ENCODE peak calls at places on chromosomes 13 and 19, in nine cellular contexts. One of them, this sample, is unnamed.

GRCh38 chr19:48279747-48280146 is 9.9 kb downstream of the ZNF114 start:
- DNase-seq in A549: no peak
- DNase-seq in Peyer's patch: no peak
- DNase-seq in esophagus muscularis mucosa: no peak
- DNase-seq in body of pancreas: no peak
- DNase-seq in transverse colon: no peak
- DNase-seq in stomach: no peak
- DNase-seq in esophagus squamous epithelium: no peak
- DNase-seq in gastrocnemius medialis: no peak
- DNase-seq in this sample: no peak

GRCh38 chr13:51814825-51815650 is 11.1 kb upstream of the DHRS12 start:
- DNase-seq in A549: peak; percentile 45
- DNase-seq in Peyer's patch: peak; percentile 71
- DNase-seq in esophagus muscularis mucosa: no peak
- DNase-seq in body of pancreas: peak; percentile 76
- DNase-seq in transverse colon: peak; percentile 83
- DNase-seq in stomach: peak; percentile 78
- DNase-seq in esophagus squamous epithelium: no peak
- DNase-seq in gastrocnemius medialis: no peak
- DNase-seq in this sample: peak; percentile 70

GRCh38 chr13:99975626-99976025 is 4.1 kb upstream of the ZIC5 start:
- DNase-seq in A549: no peak
- DNase-seq in Peyer's patch: peak; percentile 10
- DNase-seq in esophagus muscularis mucosa: no peak
- DNase-seq in body of pancreas: no peak
- DNase-seq in transverse colon: no peak
- DNase-seq in stomach: peak; percentile 10
- DNase-seq in esophagus squamous epithelium: no peak
- DNase-seq in gastrocnemius medialis: no peak
- DNase-seq in this sample: no peak

GRCh38 chr13:110616103-110617101 is 1.1 kb downstream of the NAXD start:
- DNase-seq in A549: peak; percentile 36
- DNase-seq in Peyer's patch: peak; percentile 41
- DNase-seq in esophagus muscularis mucosa: no peak
- DNase-seq in body of pancreas: peak; percentile 64
- DNase-seq in transverse colon: peak; percentile 52
- DNase-seq in stomach: peak; percentile 55
- DNase-seq in esophagus squamous epithelium: no peak
- DNase-seq in gastrocnemius medialis: peak; percentile 12
- DNase-seq in this sample: peak; percentile 71

GRCh38 chr19:44722131-44723121 is 23.5 kb downstream of the CEACAM16 start:
- DNase-seq in A549: peak; percentile 60
- DNase-seq in Peyer's patch: no peak
- DNase-seq in esophagus muscularis mucosa: no peak
- DNase-seq in body of pancreas: no peak
- DNase-seq in transverse colon: no peak
- DNase-seq in stomach: no peak
- DNase-seq in esophagus squamous epithelium: no peak
- DNase-seq in gastrocnemius medialis: no peak
- DNase-seq in this sample: no peak

GRCh38 chr19:39390460-39390758 is 497 bp downstream of the PAF1 start:
- DNase-seq in A549: no peak
- DNase-seq in Peyer's patch: peak; percentile 86
- DNase-seq in esophagus muscularis mucosa: no peak
- DNase-seq in body of pancreas: peak; percentile 75
- DNase-seq in transverse colon: peak; percentile 79
- DNase-seq in stomach: peak; percentile 75
- DNase-seq in esophagus squamous epithelium: no peak
- DNase-seq in gastrocnemius medialis: no peak
- DNase-seq in this sample: no peak

GRCh38 chr19:35345671-35346111 is 2.0 kb upstream of the FFAR1 start:
- DNase-seq in A549: no peak
- DNase-seq in Peyer's patch: peak; percentile 20
- DNase-seq in esophagus muscularis mucosa: peak; percentile 90
- DNase-seq in body of pancreas: peak; percentile 6
- DNase-seq in transverse colon: no peak
- DNase-seq in stomach: no peak
- DNase-seq in esophagus squamous epithelium: no peak
- DNase-seq in gastrocnemius medialis: no peak
- DNase-seq in this sample: no peak

GRCh38 chr13:93225610-93226009 is 997 bp upstream of the GPC6 start:
- DNase-seq in A549: no peak
- DNase-seq in Peyer's patch: no peak
- DNase-seq in esophagus muscularis mucosa: no peak
- DNase-seq in body of pancreas: no peak
- DNase-seq in transverse colon: no peak
- DNase-seq in stomach: no peak
- DNase-seq in esophagus squamous epithelium: no peak
- DNase-seq in gastrocnemius medialis: no peak
- DNase-seq in this sample: no peak

GRCh38 chr19:58450836-58451357 is 525 bp upstream of the ZNF324B start:
- DNase-seq in A549: no peak
- DNase-seq in Peyer's patch: no peak
- DNase-seq in esophagus muscularis mucosa: no peak
- DNase-seq in body of pancreas: peak; percentile 58
- DNase-seq in transverse colon: peak; percentile 41
- DNase-seq in stomach: no peak
- DNase-seq in esophagus squamous epithelium: no peak
- DNase-seq in gastrocnemius medialis: no peak
- DNase-seq in this sample: peak; percentile 46

GRCh38 chr19:49502866-49503581 is 6.8 kb downstream of the RPS11 start:
- DNase-seq in A549: peak; percentile 79
- DNase-seq in Peyer's patch: no peak
- DNase-seq in esophagus muscularis mucosa: no peak
- DNase-seq in body of pancreas: peak; percentile 58
- DNase-seq in transverse colon: peak; percentile 43
- DNase-seq in stomach: peak; percentile 51
- DNase-seq in esophagus squamous epithelium: no peak
- DNase-seq in gastrocnemius medialis: no peak
- DNase-seq in this sample: peak; percentile 63

GRCh38 chr19:3590991-3591659 is 5.8 kb downstream of the GIPC3 start:
- DNase-seq in A549: no peak
- DNase-seq in Peyer's patch: no peak
- DNase-seq in esophagus muscularis mucosa: no peak
- DNase-seq in body of pancreas: no peak
- DNase-seq in transverse colon: no peak
- DNase-seq in stomach: no peak
- DNase-seq in esophagus squamous epithelium: no peak
- DNase-seq in gastrocnemius medialis: no peak
- DNase-seq in this sample: no peak

GRCh38 chr19:3589439-3589838 is 4.2 kb downstream of the GIPC3 start:
- DNase-seq in A549: no peak
- DNase-seq in Peyer's patch: no peak
- DNase-seq in esophagus muscularis mucosa: no peak
- DNase-seq in body of pancreas: no peak
- DNase-seq in transverse colon: no peak
- DNase-seq in stomach: no peak
- DNase-seq in esophagus squamous epithelium: no peak
- DNase-seq in gastrocnemius medialis: no peak
- DNase-seq in this sample: no peak

GRCh38 chr19:3591876-3592613 is 6.8 kb downstream of the GIPC3 start:
- DNase-seq in A549: no peak
- DNase-seq in Peyer's patch: no peak
- DNase-seq in esophagus muscularis mucosa: no peak
- DNase-seq in body of pancreas: peak; percentile 45
- DNase-seq in transverse colon: no peak
- DNase-seq in stomach: peak; percentile 61
- DNase-seq in esophagus squamous epithelium: no peak
- DNase-seq in gastrocnemius medialis: no peak
- DNase-seq in this sample: no peak

GRCh38 chr19:3586707-3587346 is 1.5 kb downstream of the GIPC3 start:
- DNase-seq in A549: no peak
- DNase-seq in Peyer's patch: no peak
- DNase-seq in esophagus muscularis mucosa: no peak
- DNase-seq in body of pancreas: peak; percentile 69
- DNase-seq in transverse colon: no peak
- DNase-seq in stomach: peak; percentile 75
- DNase-seq in esophagus squamous epithelium: no peak
- DNase-seq in gastrocnemius medialis: no peak
- DNase-seq in this sample: no peak

GRCh38 chr19:3589949-3590348 is 4.7 kb downstream of the GIPC3 start:
- DNase-seq in A549: no peak
- DNase-seq in Peyer's patch: no peak
- DNase-seq in esophagus muscularis mucosa: no peak
- DNase-seq in body of pancreas: no peak
- DNase-seq in transverse colon: no peak
- DNase-seq in stomach: no peak
- DNase-seq in esophagus squamous epithelium: no peak
- DNase-seq in gastrocnemius medialis: no peak
- DNase-seq in this sample: no peak
- TF ChIP-seq POLR2A in A549: no peak
- TF ChIP-seq POLR2A in Peyer's patch: no peak
- TF ChIP-seq POLR2A in esophagus muscularis mucosa: no peak
- TF ChIP-seq POLR2A in body of pancreas: no peak
- TF ChIP-seq POLR2A in transverse colon: no peak
- TF ChIP-seq POLR2A in stomach: no peak
- TF ChIP-seq POLR2A in esophagus squamous epithelium: no peak
- TF ChIP-seq POLR2A in gastrocnemius medialis: no peak
- TF ChIP-seq POLR2A in this sample: no peak

GRCh38 chr19:5586300-5587070 is 18.7 kb upstream of the TINCR start:
- DNase-seq in A549: no peak
- DNase-seq in Peyer's patch: no peak
- DNase-seq in esophagus muscularis mucosa: no peak
- DNase-seq in body of pancreas: no peak
- DNase-seq in transverse colon: no peak
- DNase-seq in stomach: no peak
- DNase-seq in esophagus squamous epithelium: no peak
- DNase-seq in gastrocnemius medialis: no peak
- DNase-seq in this sample: no peak
- TF ChIP-seq POLR2A in A549: no peak
- TF ChIP-seq POLR2A in Peyer's patch: no peak
- TF ChIP-seq POLR2A in esophagus muscularis mucosa: peak; percentile 7
- TF ChIP-seq POLR2A in body of pancreas: no peak
- TF ChIP-seq POLR2A in transverse colon: no peak
- TF ChIP-seq POLR2A in stomach: no peak
- TF ChIP-seq POLR2A in esophagus squamous epithelium: no peak
- TF ChIP-seq POLR2A in gastrocnemius medialis: no peak
- TF ChIP-seq POLR2A in this sample: no peak

DNA sequence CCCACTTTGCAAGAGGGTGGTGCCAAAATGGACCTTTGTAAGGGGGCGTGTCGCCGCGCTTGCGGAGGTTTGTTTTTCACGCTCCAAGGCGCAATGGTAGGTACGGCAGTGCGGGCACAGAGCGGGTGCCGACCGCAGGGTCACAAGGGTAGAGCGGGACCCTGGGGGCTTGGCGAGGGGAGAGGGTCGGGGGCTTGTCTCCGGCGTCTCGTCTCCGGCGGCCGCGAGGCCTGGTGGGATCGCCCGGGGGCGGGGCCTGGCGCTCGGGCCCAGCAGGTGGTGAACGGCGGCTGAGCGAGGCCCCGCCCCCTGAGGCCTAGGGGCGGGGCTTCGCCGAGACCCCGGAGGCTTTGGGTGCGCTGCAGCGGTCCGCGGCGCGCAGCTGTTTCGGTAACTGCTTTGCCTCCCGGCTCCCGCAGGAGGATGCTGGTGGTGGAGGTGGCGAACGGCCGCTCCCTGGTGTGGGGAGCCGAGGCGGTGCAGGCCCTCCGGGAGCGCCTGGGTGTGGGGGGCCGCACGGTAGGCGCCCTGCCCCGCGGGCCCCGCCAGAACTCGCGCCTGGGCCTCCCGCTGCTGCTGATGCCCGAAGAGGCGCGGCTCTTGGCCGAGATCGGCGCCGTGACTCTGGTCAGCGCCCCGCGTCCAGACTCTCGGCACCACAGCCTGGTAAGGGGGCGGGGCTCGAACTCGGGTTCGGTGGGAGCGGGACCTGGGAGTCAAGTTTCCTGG is at the start of gene TSEN34:
- DNase-seq in A549: no peak
- DNase-seq in Peyer's patch: peak; percentile 90
- DNase-seq in esophagus muscularis mucosa: no peak
- DNase-seq in body of pancreas: peak; percentile 87
- DNase-seq in transverse colon: peak; percentile 90
- DNase-seq in stomach: peak; percentile 91
- DNase-seq in esophagus squamous epithelium: no peak
- DNase-seq in gastrocnemius medialis: peak; percentile 73
- DNase-seq in this sample: peak; percentile 94
- TF ChIP-seq POLR2A in A549: peak; percentile 81
- TF ChIP-seq POLR2A in Peyer's patch: peak; percentile 66
- TF ChIP-seq POLR2A in esophagus muscularis mucosa: no peak
- TF ChIP-seq POLR2A in body of pancreas: peak; percentile 63
- TF ChIP-seq POLR2A in transverse colon: peak; percentile 70
- TF ChIP-seq POLR2A in stomach: no peak
- TF ChIP-seq POLR2A in esophagus squamous epithelium: no peak
- TF ChIP-seq POLR2A in gastrocnemius medialis: peak; percentile 41
- TF ChIP-seq POLR2A in this sample: peak; percentile 53

GRCh38 chr19:7637374-7638256 is 705 bp downstream of the STXBP2 start:
- DNase-seq in A549: no peak
- DNase-seq in Peyer's patch: peak; percentile 28
- DNase-seq in esophagus muscularis mucosa: no peak
- DNase-seq in body of pancreas: peak; percentile 63
- DNase-seq in transverse colon: peak; percentile 59
- DNase-seq in stomach: peak; percentile 73
- DNase-seq in esophagus squamous epithelium: no peak
- DNase-seq in gastrocnemius medialis: no peak
- DNase-seq in this sample: peak; percentile 81

GRCh38 chr19:7635670-7636069 is 1.2 kb upstream of the STXBP2 start:
- DNase-seq in A549: no peak
- DNase-seq in Peyer's patch: no peak
- DNase-seq in esophagus muscularis mucosa: no peak
- DNase-seq in body of pancreas: no peak
- DNase-seq in transverse colon: no peak
- DNase-seq in stomach: no peak
- DNase-seq in esophagus squamous epithelium: no peak
- DNase-seq in gastrocnemius medialis: no peak
- DNase-seq in this sample: no peak

GRCh38 chr19:7638802-7639465 is 2.0 kb downstream of the STXBP2 start:
- DNase-seq in A549: no peak
- DNase-seq in Peyer's patch: no peak
- DNase-seq in esophagus muscularis mucosa: no peak
- DNase-seq in body of pancreas: no peak
- DNase-seq in transverse colon: no peak
- DNase-seq in stomach: no peak
- DNase-seq in esophagus squamous epithelium: no peak
- DNase-seq in gastrocnemius medialis: no peak
- DNase-seq in this sample: no peak

GRCh38 chr19:7636317-7636690 is 606 bp upstream of the STXBP2 start:
- DNase-seq in A549: no peak
- DNase-seq in Peyer's patch: no peak
- DNase-seq in esophagus muscularis mucosa: no peak
- DNase-seq in body of pancreas: no peak
- DNase-seq in transverse colon: no peak
- DNase-seq in stomach: no peak
- DNase-seq in esophagus squamous epithelium: no peak
- DNase-seq in gastrocnemius medialis: no peak
- DNase-seq in this sample: no peak

DNA sequence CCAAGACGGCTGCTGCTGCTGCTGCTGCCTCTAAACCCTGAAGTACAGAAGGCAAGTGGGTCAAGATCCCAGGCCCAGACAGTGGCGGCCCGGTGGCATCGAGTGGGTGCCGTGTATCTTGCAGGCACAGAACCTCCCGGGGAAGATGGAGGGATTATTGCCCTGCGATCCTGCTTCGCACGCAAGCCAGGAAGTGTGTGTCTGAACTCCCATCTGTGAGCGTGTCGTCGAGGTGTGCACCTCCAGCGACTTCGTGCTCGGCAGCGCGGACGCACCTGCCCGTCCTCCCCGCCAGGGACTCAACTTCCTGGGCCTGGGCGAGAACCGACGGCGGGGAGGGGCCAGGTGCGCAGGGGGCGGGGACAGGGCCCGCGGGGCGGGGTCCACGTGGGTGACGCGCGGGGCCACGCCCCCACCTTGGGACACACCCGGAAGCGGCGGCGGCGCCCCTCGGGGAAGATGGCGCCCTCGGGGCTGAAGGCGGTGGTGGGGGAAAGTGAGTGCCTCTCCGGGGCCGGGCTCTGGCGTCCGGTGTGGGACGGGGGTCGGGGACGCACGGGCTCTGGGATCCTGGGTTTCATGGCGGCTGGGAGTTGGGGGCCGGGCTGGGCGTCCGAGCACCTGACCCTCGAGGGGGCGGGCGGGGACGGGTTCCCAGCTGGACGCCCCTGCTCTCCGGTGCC is at the start of gene STXBP2:
- DNase-seq in A549: peak; percentile 75
- DNase-seq in Peyer's patch: peak; percentile 91
- DNase-seq in esophagus muscularis mucosa: no peak
- DNase-seq in body of pancreas: peak; percentile 93
- DNase-seq in transverse colon: peak; percentile 93
- DNase-seq in stomach: peak; percentile 93
- DNase-seq in esophagus squamous epithelium: peak; percentile 40
- DNase-seq in gastrocnemius medialis: peak; percentile 6
- DNase-seq in this sample: peak; percentile 83
- TF ChIP-seq POLR2A in A549: peak; percentile 58
- TF ChIP-seq POLR2A in Peyer's patch: peak; percentile 59
- TF ChIP-seq POLR2A in esophagus muscularis mucosa: no peak
- TF ChIP-seq POLR2A in body of pancreas: peak; percentile 81
- TF ChIP-seq POLR2A in transverse colon: peak; percentile 81
- TF ChIP-seq POLR2A in stomach: no peak
- TF ChIP-seq POLR2A in esophagus squamous epithelium: no peak
- TF ChIP-seq POLR2A in gastrocnemius medialis: no peak
- TF ChIP-seq POLR2A in this sample: peak; percentile 47

This sample was measured in erythroblast.